ENCODE peak calls at places on chromosomes 1 and 21, in five cellular contexts. One of them, this sample, is unnamed.
A peak's percentile ranks its signal among the peaks of the same experiment; 100 is the strongest.

GRCh38 chr1:210687582-210688279 is 359.0 kb downstream of the HHAT start:
- DNase-seq in esophagus muscularis mucosa: no peak
- DNase-seq in lower lobe of right lung: no peak
- DNase-seq in lower leg skin: no peak
- DNase-seq in tibial nerve: no peak
- DNase-seq in this sample: no peak

GRCh38 chr1:90370696-90371095 is 346.4 kb downstream of the BARHL2 start:
- DNase-seq in esophagus muscularis mucosa: no peak
- DNase-seq in lower lobe of right lung: no peak
- DNase-seq in tibial nerve: no peak
- DNase-seq in lower leg skin: no peak
- DNase-seq in this sample: no peak

GRCh38 chr1:158311066-158311465 is 20.3 kb downstream of the CD1B start:
- DNase-seq in lower leg skin: no peak
- DNase-seq in esophagus muscularis mucosa: no peak
- DNase-seq in tibial nerve: no peak
- DNase-seq in lower lobe of right lung: no peak
- DNase-seq in this sample: no peak

GRCh38 chr1:218886472-218886871 is 287.2 kb upstream of the LYPLAL1 start:
- DNase-seq in lower lobe of right lung: no peak
- DNase-seq in tibial nerve: peak; percentile 58
- DNase-seq in lower leg skin: peak; percentile 87
- DNase-seq in esophagus muscularis mucosa: no peak
- DNase-seq in this sample: no peak

GRCh38 chr1:107358611-107359342 is 217.9 kb downstream of the NTNG1 start:
- DNase-seq in lower lobe of right lung: no peak
- DNase-seq in esophagus muscularis mucosa: no peak
- DNase-seq in tibial nerve: no peak
- DNase-seq in lower leg skin: no peak
- DNase-seq in this sample: no peak

GRCh38 chr1:150551049-150551783 is 2.0 kb downstream of the ADAMTSL4 start:
- DNase-seq in lower lobe of right lung: no peak
- DNase-seq in esophagus muscularis mucosa: no peak
- DNase-seq in tibial nerve: no peak
- DNase-seq in lower leg skin: no peak
- DNase-seq in this sample: no peak

GRCh38 chr1:21251773-21252471 is 38.3 kb downstream of the ECE1 start:
- DNase-seq in lower leg skin: peak; percentile 82
- DNase-seq in tibial nerve: peak; percentile 77
- DNase-seq in esophagus muscularis mucosa: no peak
- DNase-seq in lower lobe of right lung: no peak
- DNase-seq in this sample: no peak

GRCh38 chr1:201750120-201750519 is 78.8 kb upstream of the IPO9 start:
- DNase-seq in tibial nerve: no peak
- DNase-seq in lower leg skin: no peak
- DNase-seq in lower lobe of right lung: no peak
- DNase-seq in esophagus muscularis mucosa: no peak
- DNase-seq in this sample: no peak

GRCh38 chr1:9066945-9067807 is 2.3 kb downstream of the SLC2A5 start:
- DNase-seq in tibial nerve: peak; percentile 58
- DNase-seq in lower leg skin: no peak
- DNase-seq in esophagus muscularis mucosa: no peak
- DNase-seq in lower lobe of right lung: peak; percentile 60
- DNase-seq in this sample: no peak

GRCh38 chr1:202160377-202160940 is at the start of gene PTPN7:
- DNase-seq in lower leg skin: no peak
- DNase-seq in lower lobe of right lung: peak; percentile 74
- DNase-seq in esophagus muscularis mucosa: no peak
- DNase-seq in tibial nerve: no peak
- DNase-seq in this sample: no peak

GRCh38 chr1:37808369-37809319 is 636 bp upstream of the YRDC start:
- DNase-seq in tibial nerve: no peak
- DNase-seq in lower leg skin: peak; percentile 85
- DNase-seq in lower lobe of right lung: peak; percentile 54
- DNase-seq in esophagus muscularis mucosa: peak; percentile 92
- DNase-seq in this sample: peak; percentile 94

GRCh38 chr1:207619833-207620572 is 24.9 kb upstream of the CR1L start:
- DNase-seq in tibial nerve: peak; percentile 24
- DNase-seq in lower lobe of right lung: no peak
- DNase-seq in esophagus muscularis mucosa: no peak
- DNase-seq in lower leg skin: no peak
- DNase-seq in this sample: no peak

GRCh38 chr1:35111106-35111505 is 31.9 kb downstream of the ZMYM1 start:
- DNase-seq in lower lobe of right lung: no peak
- DNase-seq in lower leg skin: no peak
- DNase-seq in tibial nerve: no peak
- DNase-seq in esophagus muscularis mucosa: no peak
- DNase-seq in this sample: no peak

GRCh38 chr1:39646232-39647081 is 7.0 kb upstream of the HEYL start:
- DNase-seq in esophagus muscularis mucosa: no peak
- DNase-seq in lower lobe of right lung: no peak
- DNase-seq in tibial nerve: peak; percentile 68
- DNase-seq in lower leg skin: peak; percentile 87
- DNase-seq in this sample: peak; percentile 88

GRCh38 chr1:33529957-33530356 is 57.5 kb downstream of the ZSCAN20 start:
- DNase-seq in lower lobe of right lung: no peak
- DNase-seq in esophagus muscularis mucosa: no peak
- DNase-seq in tibial nerve: no peak
- DNase-seq in lower leg skin: no peak
- DNase-seq in this sample: no peak

GRCh38 chr1:2030076-2030870 is 11.1 kb downstream of the GABRD start:
- DNase-seq in esophagus muscularis mucosa: no peak
- DNase-seq in lower leg skin: no peak
- DNase-seq in tibial nerve: no peak
- DNase-seq in lower lobe of right lung: no peak
- DNase-seq in this sample: no peak

GRCh38 chr1:195376190-195376589 is 1232.0 kb downstream of the KCNT2 start:
- DNase-seq in lower lobe of right lung: no peak
- DNase-seq in esophagus muscularis mucosa: no peak
- DNase-seq in lower leg skin: no peak
- DNase-seq in tibial nerve: no peak
- DNase-seq in this sample: no peak

GRCh38 chr1:64877598-64877997 is 88.8 kb downstream of the JAK1 start:
- DNase-seq in tibial nerve: no peak
- DNase-seq in esophagus muscularis mucosa: no peak
- DNase-seq in lower leg skin: no peak
- DNase-seq in lower lobe of right lung: no peak
- DNase-seq in this sample: no peak

GRCh38 chr1:17098440-17099317 is 20.6 kb downstream of the PADI2 start:
- DNase-seq in lower lobe of right lung: no peak
- DNase-seq in tibial nerve: no peak
- DNase-seq in lower leg skin: no peak
- DNase-seq in esophagus muscularis mucosa: no peak
- DNase-seq in this sample: no peak

GRCh38 chr1:170856455-170856854 is 78.9 kb upstream of the MROH9 start:
- DNase-seq in tibial nerve: no peak
- DNase-seq in lower lobe of right lung: no peak
- DNase-seq in esophagus muscularis mucosa: no peak
- DNase-seq in lower leg skin: no peak
- DNase-seq in this sample: no peak

GRCh38 chr1:217528271-217528670 is 102.6 kb downstream of the GPATCH2 start:
- DNase-seq in lower lobe of right lung: no peak
- DNase-seq in lower leg skin: no peak
- DNase-seq in esophagus muscularis mucosa: no peak
- DNase-seq in tibial nerve: no peak
- DNase-seq in this sample: no peak

GRCh38 chr1:228543396-228543795 is 56.2 kb downstream of the RNF187 start:
- DNase-seq in esophagus muscularis mucosa: no peak
- DNase-seq in lower leg skin: peak; percentile 54
- DNase-seq in lower lobe of right lung: no peak
- DNase-seq in tibial nerve: no peak
- DNase-seq in this sample: no peak

GRCh38 chr1:200660719-200661118 is 9.0 kb downstream of the DDX59 start:
- DNase-seq in esophagus muscularis mucosa: no peak
- DNase-seq in lower leg skin: no peak
- DNase-seq in tibial nerve: no peak
- DNase-seq in lower lobe of right lung: no peak
- DNase-seq in this sample: no peak

GRCh38 chr1:62325696-62326095 is 6.5 kb upstream of the KANK4 start:
- DNase-seq in lower lobe of right lung: no peak
- DNase-seq in lower leg skin: no peak
- DNase-seq in tibial nerve: no peak
- DNase-seq in esophagus muscularis mucosa: no peak
- DNase-seq in this sample: no peak

GRCh38 chr21:26437326-26438009 is 135.6 kb downstream of the CYYR1 start:
- DNase-seq in esophagus muscularis mucosa: no peak
- DNase-seq in lower leg skin: no peak
- DNase-seq in lower lobe of right lung: no peak
- DNase-seq in tibial nerve: no peak
- DNase-seq in this sample: no peak

GRCh38 chr1:153573351-153573750 is 7.7 kb upstream of the S100A2 start:
- DNase-seq in esophagus muscularis mucosa: no peak
- DNase-seq in lower leg skin: no peak
- DNase-seq in tibial nerve: no peak
- DNase-seq in lower lobe of right lung: no peak
- DNase-seq in this sample: no peak

GRCh38 chr1:59016390-59016789 is 232.5 kb upstream of the JUN start:
- DNase-seq in esophagus muscularis mucosa: no peak
- DNase-seq in lower leg skin: no peak
- DNase-seq in tibial nerve: no peak
- DNase-seq in lower lobe of right lung: no peak
- DNase-seq in this sample: no peak

GRCh38 chr1:68049941-68050878 is at the start of gene DIRAS3:
- DNase-seq in esophagus muscularis mucosa: no peak
- DNase-seq in lower lobe of right lung: no peak
- DNase-seq in lower leg skin: no peak
- DNase-seq in tibial nerve: no peak
- DNase-seq in this sample: no peak

GRCh38 chr1:208211901-208212843 is 32.0 kb downstream of the PLXNA2 start:
- DNase-seq in lower leg skin: no peak
- DNase-seq in lower lobe of right lung: no peak
- DNase-seq in tibial nerve: no peak
- DNase-seq in esophagus muscularis mucosa: no peak
- DNase-seq in this sample: no peak

GRCh38 chr1:55445416-55445815 is 230.3 kb upstream of the USP24 start:
- DNase-seq in lower leg skin: no peak
- DNase-seq in lower lobe of right lung: no peak
- DNase-seq in tibial nerve: no peak
- DNase-seq in esophagus muscularis mucosa: no peak
- DNase-seq in this sample: no peak

GRCh38 chr1:242477944-242478343 is 46.6 kb downstream of the PLD5 start:
- DNase-seq in lower leg skin: no peak
- DNase-seq in lower lobe of right lung: no peak
- DNase-seq in esophagus muscularis mucosa: no peak
- DNase-seq in tibial nerve: no peak
- DNase-seq in this sample: no peak

GRCh38 chr1:153760440-153760839 is 14.8 kb upstream of the SLC27A3 start:
- DNase-seq in lower lobe of right lung: no peak
- DNase-seq in tibial nerve: no peak
- DNase-seq in lower leg skin: no peak
- DNase-seq in esophagus muscularis mucosa: no peak
- DNase-seq in this sample: no peak

GRCh38 chr1:157202331-157202730 is 64.1 kb upstream of the ETV3 start:
- DNase-seq in esophagus muscularis mucosa: peak; percentile 91
- DNase-seq in lower lobe of right lung: no peak
- DNase-seq in tibial nerve: no peak
- DNase-seq in lower leg skin: no peak
- DNase-seq in this sample: no peak

GRCh38 chr1:40948741-40949528 is 30.6 kb upstream of the CTPS1 start:
- DNase-seq in lower lobe of right lung: no peak
- DNase-seq in lower leg skin: no peak
- DNase-seq in tibial nerve: peak; percentile 60
- DNase-seq in esophagus muscularis mucosa: no peak
- DNase-seq in this sample: peak; percentile 89

GRCh38 chr21:28521932-28522826 is 470.5 kb downstream of the LTN1 start:
- DNase-seq in tibial nerve: no peak
- DNase-seq in lower leg skin: no peak
- DNase-seq in esophagus muscularis mucosa: no peak
- DNase-seq in lower lobe of right lung: no peak
- DNase-seq in this sample: no peak
- TF ChIP-seq CTCF in tibial nerve: peak; percentile 26
- TF ChIP-seq CTCF in lower leg skin: no peak
- TF ChIP-seq CTCF in esophagus muscularis mucosa: peak; percentile 36
- TF ChIP-seq CTCF in lower lobe of right lung: peak; percentile 22
- TF ChIP-seq CTCF in this sample: peak; percentile 65

GRCh38 chr1:246355421-246356230 is 151.5 kb downstream of the SMYD3 start:
- DNase-seq in lower lobe of right lung: no peak
- DNase-seq in lower leg skin: no peak
- DNase-seq in esophagus muscularis mucosa: no peak
- DNase-seq in tibial nerve: no peak
- DNase-seq in this sample: no peak
- TF ChIP-seq CTCF in lower lobe of right lung: no peak
- TF ChIP-seq CTCF in lower leg skin: no peak
- TF ChIP-seq CTCF in esophagus muscularis mucosa: no peak
- TF ChIP-seq CTCF in tibial nerve: no peak
- TF ChIP-seq CTCF in this sample: no peak

GRCh38 chr1:214493126-214493796 is 58.1 kb downstream of the PTPN14 start:
- DNase-seq in esophagus muscularis mucosa: no peak
- DNase-seq in lower lobe of right lung: no peak
- DNase-seq in lower leg skin: no peak
- DNase-seq in tibial nerve: no peak
- DNase-seq in this sample: no peak

GRCh38 chr1:214492405-214493075 is 58.9 kb downstream of the PTPN14 start:
- DNase-seq in esophagus muscularis mucosa: no peak
- DNase-seq in lower leg skin: no peak
- DNase-seq in lower lobe of right lung: no peak
- DNase-seq in tibial nerve: no peak
- DNase-seq in this sample: no peak

GRCh38 chr1:214494706-214495105 is 56.7 kb downstream of the PTPN14 start:
- DNase-seq in lower lobe of right lung: no peak
- DNase-seq in lower leg skin: no peak
- DNase-seq in esophagus muscularis mucosa: no peak
- DNase-seq in tibial nerve: no peak
- DNase-seq in this sample: no peak

GRCh38 chr1:214496126-214496525 is 55.3 kb downstream of the PTPN14 start:
- DNase-seq in tibial nerve: no peak
- DNase-seq in esophagus muscularis mucosa: no peak
- DNase-seq in lower lobe of right lung: no peak
- DNase-seq in lower leg skin: no peak
- DNase-seq in this sample: no peak

DNA sequence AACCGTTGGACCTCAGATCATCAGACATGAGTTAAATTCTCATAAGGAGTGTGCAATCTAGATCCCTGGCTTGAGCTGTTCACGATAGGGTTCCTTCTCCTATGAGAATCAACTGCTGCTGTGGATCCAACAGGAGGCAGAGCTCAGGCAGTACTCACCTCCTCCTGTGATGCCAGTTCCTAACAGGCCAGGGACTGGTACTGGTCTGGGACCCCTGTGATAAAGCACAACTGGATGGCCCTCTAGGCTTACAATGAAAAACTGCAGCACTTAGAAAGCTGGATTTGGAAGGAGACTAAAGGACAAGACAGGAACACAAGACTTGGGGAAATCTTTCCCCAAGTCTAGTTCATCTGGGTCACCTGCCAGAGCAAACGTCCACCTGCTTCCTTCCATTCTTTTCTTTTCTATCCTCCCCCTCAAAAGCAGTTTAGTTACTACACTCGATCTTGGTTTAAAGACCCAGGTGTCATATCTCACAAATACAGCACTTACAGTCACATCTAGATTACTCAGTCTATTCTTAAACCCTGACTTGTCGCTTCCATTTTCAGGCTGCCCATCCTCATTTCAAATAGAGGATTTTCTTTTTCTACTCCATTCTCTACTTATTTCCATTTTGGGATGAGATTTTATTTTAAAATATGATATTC is 59.8 kb downstream of the PTPN14 start:
- DNase-seq in esophagus muscularis mucosa: no peak
- DNase-seq in lower lobe of right lung: no peak
- DNase-seq in tibial nerve: no peak
- DNase-seq in lower leg skin: no peak
- DNase-seq in this sample: no peak
- TF ChIP-seq CTCF in esophagus muscularis mucosa: no peak
- TF ChIP-seq CTCF in lower lobe of right lung: no peak
- TF ChIP-seq CTCF in tibial nerve: no peak
- TF ChIP-seq CTCF in lower leg skin: no peak
- TF ChIP-seq CTCF in this sample: no peak

GRCh38 chr1:238562376-238562775 is 671.7 kb upstream of the ZP4 start:
- DNase-seq in lower leg skin: no peak
- DNase-seq in tibial nerve: no peak
- DNase-seq in esophagus muscularis mucosa: no peak
- DNase-seq in lower lobe of right lung: no peak
- DNase-seq in this sample: no peak
- TF ChIP-seq CTCF in lower leg skin: no peak
- TF ChIP-seq CTCF in tibial nerve: no peak
- TF ChIP-seq CTCF in esophagus muscularis mucosa: no peak
- TF ChIP-seq CTCF in lower lobe of right lung: no peak
- TF ChIP-seq CTCF in this sample: no peak

This sample was measured in osteocyte.